ENCODE peak calls at places on chromosomes 4 and X, in five cellular contexts. Z is ELR, U is non-pigmented ciliary epithelial cell, M is HCT116, R is SK-MEL-5. D is an unnamed sample.

GRCh38 chr4:122688529-122688928 is 44.0 kb upstream of the BBS12 start:
- DNase-seq in Z (no peak), U (no peak), M (no peak), R (no peak), D (no peak)

GRCh38 chr4:107897823-107898222 is 33.5 kb upstream of the CYP2U1 start:
- DNase-seq in Z (no peak), U (no peak), M (no peak), R (no peak), D (no peak)

GRCh38 chr4:20253272-20253798 is 1.6 kb downstream of the SLIT2 start:
- DNase-seq in Z (peak; percentile 39), U (no peak), M (no peak), R (no peak), D (no peak)

GRCh38 chr4:10622728-10623127 is 61.8 kb downstream of the CLNK start:
- DNase-seq in Z (peak; percentile 45), U (no peak), M (peak; percentile 7), R (peak; percentile 62), D (no peak)

GRCh38 chrX:13669246-13669689 is 16.3 kb downstream of the TCEANC start:
- DNase-seq in Z (peak; percentile 83), U (peak; percentile 78), M (peak; percentile 90), R (peak; percentile 94), D (peak; percentile 61)

GRCh38 chrX:103175944-103176753 is 38.8 kb upstream of the BEX4 start:
- DNase-seq in Z (peak; percentile 57), U (no peak), M (no peak), R (peak; percentile 54), D (peak; percentile 51)

GRCh38 chr4:53572595-53572994 is 18.7 kb downstream of the LNX1 start:
- DNase-seq in Z (no peak), U (no peak), M (no peak), R (no peak), D (no peak)

GRCh38 chr4:90215286-90215685 is 88.1 kb downstream of the CCSER1 start:
- DNase-seq in Z (no peak), U (no peak), M (no peak), R (no peak), D (no peak)

GRCh38 chr4:186566068-186566467 is 10.7 kb upstream of the MTNR1A start:
- DNase-seq in Z (no peak), U (no peak), M (no peak), R (no peak), D (no peak)

GRCh38 chr4:48799157-48799556 is 19.1 kb upstream of the FRYL start:
- DNase-seq in Z (peak; percentile 46), U (no peak), M (no peak), R (no peak), D (no peak)

GRCh38 chrX:129606918-129607317 is 47.8 kb downstream of the APLN start:
- DNase-seq in Z (peak; percentile 62), U (no peak), M (peak; percentile 23), R (peak; percentile 60), D (peak; percentile 54)

GRCh38 chrX:27132851-27133250 is 330.3 kb downstream of the PPP4R3C start:
- DNase-seq in Z (no peak), U (no peak), M (no peak), R (no peak), D (no peak)

GRCh38 chr4:101008503-101008902 is 338.8 kb downstream of the PPP3CA start:
- DNase-seq in Z (no peak), U (no peak), M (peak; percentile 47), R (no peak), D (no peak)

GRCh38 chrX:38214551-38214950 is 6.1 kb downstream of the SRPX start:
- DNase-seq in Z (peak; percentile 75), U (no peak), M (no peak), R (no peak), D (no peak)

GRCh38 chrX:129701624-129702069 is 37.1 kb upstream of the XPNPEP2 start:
- DNase-seq in Z (no peak), U (no peak), M (no peak), R (no peak), D (no peak)

GRCh38 chr4:122548452-122548851 is 72.4 kb downstream of the IL21 start:
- DNase-seq in Z (no peak), U (no peak), M (no peak), R (no peak), D (no peak)

GRCh38 chr4:80422727-80423404 is 87.3 kb downstream of the CFAP299 start:
- DNase-seq in Z (no peak), U (no peak), M (no peak), R (no peak), D (no peak)

GRCh38 chrX:43949669-43950068 is 23.5 kb downstream of the NDP start:
- DNase-seq in Z (no peak), U (no peak), M (peak; percentile 28), R (no peak), D (no peak)

D was measured in RKO.